ENCODE peak calls at places on chromosomes 7 and 10, in nine cellular contexts. One of them, this sample, is unnamed.

GRCh38 chr7:16851829-16852228 is 30.0 kb downstream of the AGR3 start:
- DNase-seq in NCI-H1105 treated with DMSO at 0.1 percent for 48 hours: no peak
- DNase-seq in GM23248: no peak
- DNase-seq in hepatocyte: no peak
- DNase-seq in stimulated activated CD8-positive, alpha-beta memory T cell treated with anti-CD3 and anti-CD28 coated beads, Interleukin-15, amount 100 ng/mL, for 1 hour: no peak
- DNase-seq in T-helper 2 cell: no peak
- DNase-seq in activated CD8-positive, alpha-beta T cell treated with anti-CD3 and anti-CD28 coated beads, Interleukin-2, amount 10 ng/mL, durations not matched to agents 7 days and 5 days: no peak
- DNase-seq in GM12865: no peak
- DNase-seq in NCI-H345: no peak
- DNase-seq in this sample: no peak

GRCh38 chr7:50962962-50963374 is 180.3 kb upstream of the GRB10 start:
- DNase-seq in T-helper 2 cell: no peak
- DNase-seq in NCI-H345: peak
- DNase-seq in GM23248: peak
- DNase-seq in NCI-H1105 treated with DMSO at 0.1 percent for 48 hours: peak
- DNase-seq in GM12865: no peak
- DNase-seq in hepatocyte: peak
- DNase-seq in stimulated activated CD8-positive, alpha-beta memory T cell treated with anti-CD3 and anti-CD28 coated beads, Interleukin-15, amount 100 ng/mL, for 1 hour: no peak
- DNase-seq in activated CD8-positive, alpha-beta T cell treated with anti-CD3 and anti-CD28 coated beads, Interleukin-2, amount 10 ng/mL, durations not matched to agents 7 days and 5 days: no peak
- DNase-seq in this sample: peak

GRCh38 chr7:794671-795329 is 37.5 kb upstream of the SUN1 start:
- DNase-seq in NCI-H1105 treated with DMSO at 0.1 percent for 48 hours: no peak
- DNase-seq in hepatocyte: no peak
- DNase-seq in activated CD8-positive, alpha-beta T cell treated with anti-CD3 and anti-CD28 coated beads, Interleukin-2, amount 10 ng/mL, durations not matched to agents 7 days and 5 days: no peak
- DNase-seq in T-helper 2 cell: no peak
- DNase-seq in GM12865: no peak
- DNase-seq in NCI-H345: no peak
- DNase-seq in GM23248: no peak
- DNase-seq in stimulated activated CD8-positive, alpha-beta memory T cell treated with anti-CD3 and anti-CD28 coated beads, Interleukin-15, amount 100 ng/mL, for 1 hour: no peak
- DNase-seq in this sample: no peak

GRCh38 chr7:38195804-38196595 is 18.0 kb downstream of the STARD3NL start:
- DNase-seq in stimulated activated CD8-positive, alpha-beta memory T cell treated with anti-CD3 and anti-CD28 coated beads, Interleukin-15, amount 100 ng/mL, for 1 hour: no peak
- DNase-seq in NCI-H345: no peak
- DNase-seq in GM12865: no peak
- DNase-seq in NCI-H1105 treated with DMSO at 0.1 percent for 48 hours: no peak
- DNase-seq in T-helper 2 cell: no peak
- DNase-seq in hepatocyte: no peak
- DNase-seq in activated CD8-positive, alpha-beta T cell treated with anti-CD3 and anti-CD28 coated beads, Interleukin-2, amount 10 ng/mL, durations not matched to agents 7 days and 5 days: no peak
- DNase-seq in GM23248: peak
- DNase-seq in this sample: no peak

GRCh38 chr10:108801775-108802516 is 1121.4 kb downstream of the XPNPEP1 start:
- DNase-seq in stimulated activated CD8-positive, alpha-beta memory T cell treated with anti-CD3 and anti-CD28 coated beads, Interleukin-15, amount 100 ng/mL, for 1 hour: no peak
- DNase-seq in T-helper 2 cell: no peak
- DNase-seq in NCI-H345: no peak
- DNase-seq in hepatocyte: no peak
- DNase-seq in NCI-H1105 treated with DMSO at 0.1 percent for 48 hours: no peak
- DNase-seq in activated CD8-positive, alpha-beta T cell treated with anti-CD3 and anti-CD28 coated beads, Interleukin-2, amount 10 ng/mL, durations not matched to agents 7 days and 5 days: no peak
- DNase-seq in GM23248: peak
- DNase-seq in GM12865: no peak
- DNase-seq in this sample: no peak

GRCh38 chr7:108413782-108414492 is 42.3 kb downstream of the NRCAM start:
- DNase-seq in NCI-H1105 treated with DMSO at 0.1 percent for 48 hours: no peak
- DNase-seq in T-helper 2 cell: no peak
- DNase-seq in GM12865: no peak
- DNase-seq in hepatocyte: no peak
- DNase-seq in stimulated activated CD8-positive, alpha-beta memory T cell treated with anti-CD3 and anti-CD28 coated beads, Interleukin-15, amount 100 ng/mL, for 1 hour: no peak
- DNase-seq in activated CD8-positive, alpha-beta T cell treated with anti-CD3 and anti-CD28 coated beads, Interleukin-2, amount 10 ng/mL, durations not matched to agents 7 days and 5 days: no peak
- DNase-seq in GM23248: peak
- DNase-seq in NCI-H345: no peak
- DNase-seq in this sample: no peak

GRCh38 chr7:100540073-100540723 is 1.2 kb downstream of the AGFG2 start:
- DNase-seq in NCI-H1105 treated with DMSO at 0.1 percent for 48 hours: no peak
- DNase-seq in GM23248: no peak
- DNase-seq in hepatocyte: peak
- DNase-seq in GM12865: no peak
- DNase-seq in stimulated activated CD8-positive, alpha-beta memory T cell treated with anti-CD3 and anti-CD28 coated beads, Interleukin-15, amount 100 ng/mL, for 1 hour: no peak
- DNase-seq in NCI-H345: no peak
- DNase-seq in activated CD8-positive, alpha-beta T cell treated with anti-CD3 and anti-CD28 coated beads, Interleukin-2, amount 10 ng/mL, durations not matched to agents 7 days and 5 days: no peak
- DNase-seq in T-helper 2 cell: no peak
- DNase-seq in this sample: no peak

GRCh38 chr10:85646312-85646711 is 720.3 kb downstream of the GRID1 start:
- DNase-seq in hepatocyte: peak
- DNase-seq in GM23248: no peak
- DNase-seq in GM12865: no peak
- DNase-seq in NCI-H345: peak
- DNase-seq in T-helper 2 cell: no peak
- DNase-seq in NCI-H1105 treated with DMSO at 0.1 percent for 48 hours: no peak
- DNase-seq in activated CD8-positive, alpha-beta T cell treated with anti-CD3 and anti-CD28 coated beads, Interleukin-2, amount 10 ng/mL, durations not matched to agents 7 days and 5 days: no peak
- DNase-seq in stimulated activated CD8-positive, alpha-beta memory T cell treated with anti-CD3 and anti-CD28 coated beads, Interleukin-15, amount 100 ng/mL, for 1 hour: no peak
- DNase-seq in this sample: peak

GRCh38 chr10:12419279-12419847 is 70.0 kb downstream of the CAMK1D start:
- DNase-seq in GM12865: peak
- DNase-seq in activated CD8-positive, alpha-beta T cell treated with anti-CD3 and anti-CD28 coated beads, Interleukin-2, amount 10 ng/mL, durations not matched to agents 7 days and 5 days: peak
- DNase-seq in NCI-H1105 treated with DMSO at 0.1 percent for 48 hours: no peak
- DNase-seq in stimulated activated CD8-positive, alpha-beta memory T cell treated with anti-CD3 and anti-CD28 coated beads, Interleukin-15, amount 100 ng/mL, for 1 hour: peak
- DNase-seq in hepatocyte: peak
- DNase-seq in T-helper 2 cell: peak
- DNase-seq in GM23248: peak
- DNase-seq in NCI-H345: no peak
- DNase-seq in this sample: no peak

GRCh38 chr10:69961864-69962745 is 90.5 kb upstream of the MACROH2A2 start:
- DNase-seq in T-helper 2 cell: no peak
- DNase-seq in GM12865: no peak
- DNase-seq in hepatocyte: no peak
- DNase-seq in NCI-H345: no peak
- DNase-seq in GM23248: no peak
- DNase-seq in stimulated activated CD8-positive, alpha-beta memory T cell treated with anti-CD3 and anti-CD28 coated beads, Interleukin-15, amount 100 ng/mL, for 1 hour: no peak
- DNase-seq in activated CD8-positive, alpha-beta T cell treated with anti-CD3 and anti-CD28 coated beads, Interleukin-2, amount 10 ng/mL, durations not matched to agents 7 days and 5 days: no peak
- DNase-seq in NCI-H1105 treated with DMSO at 0.1 percent for 48 hours: no peak
- DNase-seq in this sample: no peak

GRCh38 chr10:21166557-21167287 is 269.6 kb upstream of the NEBL start:
- DNase-seq in GM23248: no peak
- DNase-seq in T-helper 2 cell: no peak
- DNase-seq in hepatocyte: no peak
- DNase-seq in activated CD8-positive, alpha-beta T cell treated with anti-CD3 and anti-CD28 coated beads, Interleukin-2, amount 10 ng/mL, durations not matched to agents 7 days and 5 days: no peak
- DNase-seq in NCI-H1105 treated with DMSO at 0.1 percent for 48 hours: no peak
- DNase-seq in stimulated activated CD8-positive, alpha-beta memory T cell treated with anti-CD3 and anti-CD28 coated beads, Interleukin-15, amount 100 ng/mL, for 1 hour: no peak
- DNase-seq in NCI-H345: peak
- DNase-seq in GM12865: no peak
- DNase-seq in this sample: peak

GRCh38 chr10:15427836-15428414 is 56.8 kb upstream of the FAM171A1 start:
- DNase-seq in T-helper 2 cell: no peak
- DNase-seq in activated CD8-positive, alpha-beta T cell treated with anti-CD3 and anti-CD28 coated beads, Interleukin-2, amount 10 ng/mL, durations not matched to agents 7 days and 5 days: no peak
- DNase-seq in GM12865: peak
- DNase-seq in stimulated activated CD8-positive, alpha-beta memory T cell treated with anti-CD3 and anti-CD28 coated beads, Interleukin-15, amount 100 ng/mL, for 1 hour: no peak
- DNase-seq in NCI-H345: peak
- DNase-seq in NCI-H1105 treated with DMSO at 0.1 percent for 48 hours: peak
- DNase-seq in hepatocyte: peak
- DNase-seq in GM23248: peak
- DNase-seq in this sample: no peak

GRCh38 chr7:28130277-28130676 is 50.3 kb downstream of the JAZF1 start:
- DNase-seq in T-helper 2 cell: no peak
- DNase-seq in GM12865: no peak
- DNase-seq in activated CD8-positive, alpha-beta T cell treated with anti-CD3 and anti-CD28 coated beads, Interleukin-2, amount 10 ng/mL, durations not matched to agents 7 days and 5 days: no peak
- DNase-seq in NCI-H345: no peak
- DNase-seq in stimulated activated CD8-positive, alpha-beta memory T cell treated with anti-CD3 and anti-CD28 coated beads, Interleukin-15, amount 100 ng/mL, for 1 hour: no peak
- DNase-seq in NCI-H1105 treated with DMSO at 0.1 percent for 48 hours: no peak
- DNase-seq in GM23248: peak
- DNase-seq in hepatocyte: peak
- DNase-seq in this sample: no peak

GRCh38 chr7:2621061-2621828 is 10.5 kb upstream of the TTYH3 start:
- DNase-seq in NCI-H1105 treated with DMSO at 0.1 percent for 48 hours: no peak
- DNase-seq in NCI-H345: no peak
- DNase-seq in T-helper 2 cell: no peak
- DNase-seq in stimulated activated CD8-positive, alpha-beta memory T cell treated with anti-CD3 and anti-CD28 coated beads, Interleukin-15, amount 100 ng/mL, for 1 hour: no peak
- DNase-seq in GM23248: peak
- DNase-seq in activated CD8-positive, alpha-beta T cell treated with anti-CD3 and anti-CD28 coated beads, Interleukin-2, amount 10 ng/mL, durations not matched to agents 7 days and 5 days: no peak
- DNase-seq in GM12865: no peak
- DNase-seq in hepatocyte: peak
- DNase-seq in this sample: no peak

GRCh38 chr10:17781856-17782255 is 27.3 kb upstream of the MRC1 start:
- DNase-seq in GM12865: peak
- DNase-seq in NCI-H1105 treated with DMSO at 0.1 percent for 48 hours: no peak
- DNase-seq in NCI-H345: no peak
- DNase-seq in hepatocyte: no peak
- DNase-seq in stimulated activated CD8-positive, alpha-beta memory T cell treated with anti-CD3 and anti-CD28 coated beads, Interleukin-15, amount 100 ng/mL, for 1 hour: no peak
- DNase-seq in activated CD8-positive, alpha-beta T cell treated with anti-CD3 and anti-CD28 coated beads, Interleukin-2, amount 10 ng/mL, durations not matched to agents 7 days and 5 days: no peak
- DNase-seq in T-helper 2 cell: no peak
- DNase-seq in GM23248: no peak
- DNase-seq in this sample: no peak